ENCODE peak calls at places on chromosomes 3 and 15, in seven cellular contexts. I is H1, Y is SK-N-SH, G is HCT116, J is HepG2, D is GM12878, F is K562. A is an unnamed sample.

GRCh38 chr15:67943475-67943874 is 103.6 kb upstream of the RNU6-1 start:
- DNase-seq in F (no peak), I (no peak), G (no peak), J (peak), D (no peak), Y (no peak), A (no peak)

GRCh38 chr15:78629031-78629715 is 8.4 kb upstream of the CHRNA3 start:
- DNase-seq in J (no peak), D (no peak), Y (no peak), G (no peak), I (no peak), F (no peak), A (no peak)

GRCh38 chr3:31724681-31725080 is 192.0 kb downstream of the STT3B start:
- DNase-seq in J (no peak), D (no peak), G (no peak), F (peak), Y (peak), I (no peak), A (no peak)

GRCh38 chr3:110806924-110807323 is 264.7 kb upstream of the NECTIN3 start:
- DNase-seq in J (peak), F (no peak), D (no peak), I (no peak), G (no peak), Y (no peak), A (no peak)

GRCh38 chr15:42072141-42072685 is 22.1 kb downstream of the PLA2G4D start:
- DNase-seq in I (no peak), Y (no peak), G (no peak), F (no peak), J (no peak), D (no peak), A (no peak)

GRCh38 chr15:68412218-68412617 is 19.7 kb downstream of the ITGA11 start:
- DNase-seq in J (no peak), G (no peak), I (no peak), Y (no peak), D (no peak), F (no peak), A (no peak)

GRCh38 chr15:85831415-85832113 is 36.8 kb upstream of the KLHL25 start:
- DNase-seq in G (peak), D (no peak), Y (peak), J (peak), I (no peak), F (peak), A (no peak)

GRCh38 chr3:65170357-65171090 is 482.7 kb upstream of the ADAMTS9 start:
- DNase-seq in D (no peak), F (peak), J (no peak), G (no peak), I (no peak), Y (peak), A (no peak)

GRCh38 chr3:184742676-184743135 is 30.8 kb upstream of the MAGEF1 start:
- DNase-seq in F (peak), G (no peak), J (no peak), D (no peak), I (no peak), Y (peak), A (no peak)

GRCh38 chr3:144187531-144188230 is 216.1 kb downstream of the DIPK2A start:
- DNase-seq in I (no peak), J (no peak), D (no peak), Y (no peak), G (no peak), F (no peak), A (no peak)

GRCh38 chr3:57770121-57770828 is 14.2 kb downstream of the SLMAP start:
- DNase-seq in J (no peak), I (no peak), D (no peak), F (no peak), Y (no peak), G (no peak), A (no peak)

GRCh38 chr3:141076821-141077571 is 25.8 kb downstream of the SPSB4 start:
- DNase-seq in G (no peak), F (no peak), I (no peak), D (no peak), Y (no peak), J (no peak), A (no peak)

GRCh38 chr3:136624894-136625815 is 127.0 kb downstream of the STAG1 start:
- DNase-seq in G (peak), Y (no peak), J (peak), F (no peak), I (no peak), D (peak), A (no peak)

GRCh38 chr15:33145447-33145846 is 49.1 kb downstream of the FMN1 start:
- DNase-seq in I (no peak), F (no peak), Y (no peak), G (no peak), D (no peak), J (no peak), A (no peak)

GRCh38 chr15:56533741-56534416 is 68.9 kb upstream of the MNS1 start:
- DNase-seq in J (no peak), F (no peak), G (no peak), I (no peak), D (no peak), Y (no peak), A (no peak)

GRCh38 chr3:47421741-47422649 is 41.2 kb downstream of the PTPN23 start:
- DNase-seq in D (no peak), G (no peak), I (no peak), J (no peak), F (no peak), Y (peak), A (no peak)

GRCh38 chr3:196260784-196261183 is 26.7 kb downstream of the PCYT1A start:
- DNase-seq in F (no peak), D (no peak), J (no peak), Y (no peak), I (no peak), G (no peak), A (no peak)

GRCh38 chr15:85625856-85626255 is 168.9 kb downstream of the KLHL25 start:
- DNase-seq in D (no peak), J (no peak), I (no peak), F (no peak), G (no peak), Y (no peak), A (no peak)

GRCh38 chr15:90660195-90660995 is 56.8 kb upstream of the BLM start:
- DNase-seq in Y (no peak), I (no peak), D (peak), G (no peak), F (peak), J (no peak), A (no peak)

GRCh38 chr3:171309906-171310359 is 150.3 kb downstream of the TNIK start:
- DNase-seq in J (no peak), D (no peak), I (no peak), Y (no peak), F (peak), G (no peak), A (no peak)

GRCh38 chr3:42159706-42160472 is 68.7 kb downstream of the TRAK1 start:
- DNase-seq in J (peak), Y (peak), I (peak), G (peak), D (no peak), F (peak), A (no peak)

GRCh38 chr3:27568393-27568792 is 84.2 kb upstream of the SLC4A7 start:
- DNase-seq in D (no peak), Y (peak), I (no peak), F (no peak), G (no peak), J (no peak), A (no peak)

GRCh38 chr3:185473290-185473815 is 25.5 kb downstream of the TMEM41A start:
- DNase-seq in I (no peak), G (peak), J (no peak), Y (no peak), D (no peak), F (peak), A (no peak)

GRCh38 chr15:29308299-29308698 is 38.7 kb upstream of the NSMCE3 start:
- DNase-seq in F (no peak), I (no peak), G (no peak), Y (no peak), D (no peak), J (no peak), A (no peak)

GRCh38 chr3:13718437-13718836 is 161.4 kb downstream of the WNT7A start:
- DNase-seq in D (no peak), G (no peak), Y (peak), J (peak), F (no peak), I (no peak), A (no peak)

GRCh38 chr3:143070977-143071551 is 48.5 kb upstream of the CHST2 start:
- DNase-seq in D (no peak), G (no peak), F (no peak), Y (no peak), J (peak), I (no peak), A (no peak)

GRCh38 chr3:185069583-185070030 is 83.3 kb downstream of the C3orf70 start:
- DNase-seq in G (no peak), I (peak), Y (peak), F (no peak), D (no peak), J (peak), A (no peak)

GRCh38 chr3:105518806-105519418 is 152.2 kb downstream of the ALCAM start:
- DNase-seq in Y (peak), F (peak), I (no peak), J (peak), G (peak), D (peak), A (peak)

GRCh38 chr3:114527036-114527644 is 233.3 kb downstream of the TIGIT start:
- DNase-seq in J (peak), G (no peak), F (peak), I (no peak), Y (peak), D (no peak), A (no peak)

GRCh38 chr3:13480340-13481318 is 523 bp downstream of the HDAC11 start:
- DNase-seq in I (no peak), G (no peak), D (no peak), F (no peak), J (no peak), Y (no peak), A (no peak)

GRCh38 chr3:178901204-178901603 is 170.4 kb downstream of the ZMAT3 start:
- DNase-seq in I (no peak), J (no peak), G (no peak), Y (no peak), D (no peak), F (no peak), A (no peak)

GRCh38 chr3:130841357-130841756 is 52.5 kb upstream of the ATP2C1 start:
- DNase-seq in J (no peak), F (no peak), Y (no peak), G (no peak), I (no peak), D (no peak), A (no peak)

GRCh38 chr3:142239421-142239820 is 14.0 kb upstream of the GK5 start:
- DNase-seq in J (no peak), I (no peak), G (no peak), F (no peak), D (no peak), Y (no peak), A (no peak)

GRCh38 chr3:149373235-149374125 is 4.0 kb downstream of the TM4SF1 start:
- DNase-seq in F (no peak), J (peak), D (no peak), Y (no peak), I (no peak), G (no peak), A (no peak)

GRCh38 chr15:63291507-63291906 is 14.1 kb downstream of the APH1B start:
- DNase-seq in I (no peak), D (no peak), Y (no peak), F (peak), G (no peak), J (no peak), A (no peak)

GRCh38 chr3:184968115-184968514 is 156.1 kb downstream of the VPS8 start:
- DNase-seq in G (no peak), J (no peak), D (no peak), I (no peak), Y (no peak), F (no peak), A (no peak)

GRCh38 chr15:43266834-43267233 is at the start of gene TGM5:
- DNase-seq in Y (no peak), G (no peak), J (no peak), I (no peak), D (no peak), F (no peak), A (no peak)

GRCh38 chr3:142618917-142619401 is 22.8 kb downstream of the PLS1 start:
- DNase-seq in D (no peak), J (peak), Y (no peak), G (no peak), F (peak), I (no peak), A (peak)

GRCh38 chr3:177754508-177754921 is 557.2 kb upstream of the TBL1XR1 start:
- DNase-seq in I (no peak), G (no peak), D (no peak), F (no peak), Y (no peak), J (no peak), A (no peak)
- TF ChIP-seq SIN3A in I (no peak), G (no peak), D (no peak), F (no peak), Y (no peak), J (no peak), A (no peak)

DNA sequence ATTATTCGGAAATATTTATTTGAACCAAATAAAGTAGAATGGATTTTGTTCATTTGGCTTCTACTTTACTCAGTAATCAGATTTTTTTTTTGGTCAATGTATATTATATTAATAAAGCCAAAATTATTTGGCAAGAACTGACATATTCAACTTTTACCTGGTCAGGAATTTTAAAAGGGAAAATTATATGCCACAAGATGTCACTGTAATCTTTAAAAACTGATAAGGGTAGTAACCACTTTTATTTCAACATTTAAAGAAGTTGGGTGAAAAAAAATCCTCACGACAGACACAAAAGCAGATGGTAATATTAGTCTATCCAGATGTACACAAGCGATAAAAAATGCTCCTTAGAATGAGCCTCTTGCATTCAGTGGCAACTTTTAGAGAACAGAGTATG is 101.9 kb downstream of the SERPINI1 start:
- DNase-seq in G (no peak), J (no peak), I (no peak), Y (no peak), F (no peak), D (no peak), A (no peak)
- TF ChIP-seq CTCF in G (peak), J (no peak), I (no peak), Y (peak), F (no peak), D (no peak), A (no peak)

DNA sequence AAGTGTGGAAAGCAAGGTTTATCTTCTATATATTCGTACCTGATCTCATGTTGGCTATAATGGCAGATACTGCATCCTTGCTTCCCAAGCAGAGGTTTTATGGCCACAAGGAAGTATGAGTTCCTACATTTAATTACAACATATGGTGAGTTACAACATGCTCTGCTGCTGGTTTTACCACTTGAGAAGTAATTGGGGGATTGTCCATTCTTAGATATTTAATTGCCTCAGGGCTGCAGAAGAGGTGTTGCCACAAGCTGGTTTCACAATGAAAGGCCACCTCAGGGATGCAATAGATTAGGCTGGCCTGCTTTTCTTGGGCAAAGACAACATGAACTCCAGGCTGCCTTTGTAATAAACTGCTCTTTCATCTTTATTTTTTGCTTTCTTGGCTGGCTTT is 48.6 kb downstream of the RAP2B start:
- DNase-seq in I (no peak), Y (no peak), J (no peak), F (no peak), D (no peak), G (no peak), A (no peak)
- TF ChIP-seq SIN3A in I (no peak), Y (no peak), J (no peak), F (no peak), D (no peak), G (no peak), A (no peak)

DNA sequence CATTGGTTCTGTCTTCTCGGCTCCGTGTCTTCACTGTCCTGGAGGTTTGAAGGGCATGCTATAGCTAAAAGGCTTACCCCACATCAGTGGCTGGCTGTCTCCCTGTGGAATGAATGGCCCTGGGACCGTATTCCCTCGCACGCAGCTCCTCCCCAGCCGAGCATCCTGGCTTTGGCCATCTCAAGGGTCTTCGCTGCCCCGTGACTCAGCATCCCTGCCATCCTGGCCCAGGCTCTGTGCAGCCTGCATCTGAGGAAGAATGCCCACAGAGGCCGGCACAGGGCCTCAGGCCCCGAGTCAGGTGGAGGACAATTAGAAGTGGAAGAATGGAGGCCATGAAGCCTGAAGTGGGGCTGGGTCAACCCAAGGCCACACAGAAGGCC is 11.0 kb downstream of the LOXL1 start:
- DNase-seq in J (no peak), I (no peak), F (no peak), G (no peak), Y (no peak), D (no peak), A (no peak)
- TF ChIP-seq CTCF in J (no peak), I (no peak), F (no peak), G (no peak), Y (no peak), D (no peak), A (no peak)

GRCh38 chr3:108394563-108394962 is 98.2 kb downstream of the HHLA2 start:
- DNase-seq in I (no peak), Y (no peak), F (no peak), D (no peak), J (no peak), G (no peak), A (no peak)
- TF ChIP-seq SIN3A in I (no peak), Y (no peak), F (no peak), D (no peak), J (no peak), G (no peak), A (no peak)

GRCh38 chr3:9404680-9405079 is 7.3 kb downstream of the SETD5 start:
- DNase-seq in G (no peak), D (no peak), F (peak), I (no peak), Y (peak), J (no peak), A (no peak)
- TF ChIP-seq CTCF in G (no peak), D (no peak), F (no peak), I (no peak), Y (no peak), J (no peak), A (peak)

DNA sequence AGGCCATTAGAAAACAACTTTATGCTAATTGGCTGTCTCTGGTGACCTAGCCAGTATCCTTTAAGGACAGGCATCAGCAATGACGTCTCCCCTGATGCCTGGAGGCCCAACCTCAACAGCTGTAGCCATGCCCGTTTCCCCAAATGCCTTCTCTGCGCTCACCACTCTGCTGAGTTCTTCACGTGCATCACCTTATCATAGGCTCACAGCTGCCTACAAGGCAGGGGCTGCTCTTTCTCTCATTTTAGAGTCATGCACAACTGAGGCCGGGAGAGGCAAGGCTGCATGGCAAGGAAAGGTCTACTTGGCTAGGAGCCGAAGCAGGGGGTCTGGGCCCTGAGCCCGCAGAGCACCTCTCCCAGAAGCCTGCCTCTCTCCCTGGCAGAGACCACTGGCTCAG is 43.9 kb upstream of the SEC13 start:
- DNase-seq in D (no peak), Y (no peak), G (no peak), J (no peak), I (no peak), F (peak), A (no peak)
- TF ChIP-seq SIN3A in D (no peak), Y (no peak), G (no peak), J (no peak), I (no peak), F (no peak), A (no peak)

GRCh38 chr3:123745184-123745855 is 138.8 kb downstream of the MYLK start:
- DNase-seq in I (no peak), J (peak), G (no peak), F (no peak), Y (no peak), D (no peak), A (no peak)
- TF ChIP-seq CTCF in I (peak), J (peak), G (peak), F (no peak), Y (peak), D (no peak), A (peak)

GRCh38 chr3:129104498-129105079 is 17.0 kb downstream of the RAB43 start:
- DNase-seq in D (no peak), F (peak), J (no peak), Y (peak), G (no peak), I (no peak), A (no peak)
- TF ChIP-seq SIN3A in D (no peak), F (no peak), J (no peak), Y (no peak), G (no peak), I (no peak), A (no peak)

A was measured in Panc1.